ENCODE peak calls at places on chromosomes 16 and 17, in eight cellular contexts. V is cardiac fibroblast, Z is fibroblast of pulmonary artery, S is hepatic stellate cell, M is lower leg skin, D is fibroblast of the conjunctiva, H is nephron progenitor cell, Y is iPS-NIHi11. B is an unnamed sample.
A peak's percentile ranks its signal among the peaks of the same experiment; 100 is the strongest.

GRCh38 chr17:75476274-75476673 is 19.8 kb downstream of the TMEM94 start:
- DNase-seq in V (peak; percentile 33), H (no peak), Y (no peak), S (peak; percentile 77), M (no peak), Z (peak; percentile 50), D (no peak), B (no peak)

GRCh38 chr17:28948342-28948741 is 3.0 kb downstream of the PHF12 start:
- DNase-seq in M (peak; percentile 34), S (no peak), Y (no peak), Z (no peak), H (no peak), D (no peak), V (no peak), B (no peak)

GRCh38 chr17:80168371-80168770 is 1.5 kb upstream of the CARD14 start:
- DNase-seq in D (no peak), Z (peak; percentile 32), S (no peak), V (no peak), M (no peak), H (no peak), Y (no peak), B (peak; percentile 65)

GRCh38 chr16:67104061-67104460 is 5.7 kb upstream of the PHAF1 start:
- DNase-seq in Y (peak; percentile 54), M (no peak), H (peak; percentile 15), S (peak; percentile 41), D (peak; percentile 9), Z (peak; percentile 43), V (peak; percentile 54), B (peak; percentile 46)

GRCh38 chr16:80711406-80711805 is 93.0 kb downstream of the CDYL2 start:
- DNase-seq in S (no peak), M (no peak), D (no peak), V (no peak), Z (no peak), Y (no peak), H (no peak), B (no peak)

GRCh38 chr16:82063456-82064082 is 28.5 kb downstream of the HSD17B2 start:
- DNase-seq in S (no peak), Y (no peak), M (peak; percentile 54), H (no peak), Z (no peak), D (no peak), V (peak; percentile 34), B (no peak)

GRCh38 chr16:53159781-53160436 is 105.1 kb downstream of the CHD9 start:
- DNase-seq in V (peak; percentile 77), H (peak; percentile 17), Z (peak; percentile 75), Y (peak; percentile 39), M (no peak), S (peak; percentile 27), D (peak; percentile 31), B (peak; percentile 75)

GRCh38 chr17:83024205-83024971 is 55.0 kb upstream of the METRNL start:
- DNase-seq in Z (no peak), V (no peak), Y (no peak), S (no peak), D (no peak), M (no peak), H (no peak), B (no peak)

GRCh38 chr17:73201215-73202069 is 8.6 kb downstream of the COG1 start:
- DNase-seq in Y (no peak), S (no peak), M (no peak), Z (no peak), V (no peak), H (no peak), D (no peak), B (no peak)

GRCh38 chr17:40534431-40535189 is 30.7 kb downstream of the CCR7 start:
- DNase-seq in H (no peak), S (no peak), Y (no peak), V (no peak), Z (no peak), D (no peak), M (no peak), B (no peak)

GRCh38 chr17:43882761-43883415 is 24.4 kb downstream of the MPP2 start:
- DNase-seq in M (no peak), Y (no peak), D (no peak), H (no peak), S (no peak), V (no peak), Z (no peak), B (no peak)

GRCh38 chr17:81309140-81309858 is 14.2 kb upstream of the SLC38A10 start:
- DNase-seq in S (peak; percentile 94), Z (peak; percentile 56), Y (peak; percentile 86), D (no peak), M (peak; percentile 99), H (peak; percentile 73), V (peak; percentile 73), B (peak; percentile 96)

GRCh38 chr17:57284984-57285646 is 28.8 kb downstream of the MSI2 start:
- DNase-seq in D (no peak), V (no peak), H (no peak), S (no peak), M (no peak), Y (peak; percentile 48), Z (no peak), B (peak; percentile 14)

GRCh38 chr17:64019486-64020067 is 856 bp downstream of the ICAM2 start:
- DNase-seq in H (no peak), S (no peak), M (peak; percentile 45), Z (no peak), D (no peak), Y (no peak), V (no peak), B (no peak)

GRCh38 chr16:67926181-67926742 is 5.4 kb downstream of the CTRL start:
- DNase-seq in M (peak; percentile 86), Y (peak; percentile 55), D (no peak), H (no peak), S (peak; percentile 78), V (peak; percentile 63), Z (no peak), B (peak; percentile 39)

GRCh38 chr17:44733753-44734152 is 25.0 kb upstream of the ADAM11 start:
- DNase-seq in Y (peak; percentile 72), M (no peak), Z (peak; percentile 17), D (no peak), V (peak; percentile 8), H (peak; percentile 32), S (no peak), B (peak; percentile 36)

GRCh38 chr16:29806096-29806579 is at the start of gene MAZ:
- DNase-seq in H (peak; percentile 78), D (no peak), Z (peak; percentile 94), M (no peak), Y (no peak), S (peak; percentile 89), V (peak; percentile 93), B (no peak)

GRCh38 chr16:67236551-67237395 is 9.8 kb downstream of the TMEM208 start:
- DNase-seq in S (peak; percentile 69), M (no peak), D (peak; percentile 31), Y (peak; percentile 98), H (peak; percentile 77), Z (peak; percentile 46), V (peak; percentile 65), B (peak; percentile 80)

GRCh38 chr16:878071-878784 is 77.7 kb upstream of the GNG13 start:
- DNase-seq in H (peak; percentile 57), Y (peak; percentile 78), D (no peak), Z (no peak), M (no peak), S (no peak), V (no peak), B (no peak)

GRCh38 chr17:83106913-83107655 is 27.7 kb downstream of the METRNL start:
- DNase-seq in M (no peak), Y (no peak), D (no peak), S (no peak), Z (no peak), V (no peak), H (no peak), B (no peak)

GRCh38 chr16:68732741-68733399 is 4.2 kb upstream of the CDH1 start:
- DNase-seq in Z (no peak), M (no peak), S (no peak), D (no peak), V (no peak), H (no peak), Y (no peak), B (no peak)

GRCh38 chr16:57576429-57576870 is 34.0 kb downstream of the ADGRG5 start:
- DNase-seq in Z (peak; percentile 78), Y (peak; percentile 87), H (peak; percentile 86), M (peak; percentile 95), D (peak; percentile 41), V (peak; percentile 75), S (peak; percentile 72), B (peak; percentile 71)

GRCh38 chr17:79298801-79299200 is 224.2 kb downstream of the ENGASE start:
- DNase-seq in S (no peak), M (no peak), H (no peak), V (no peak), D (no peak), Z (no peak), Y (no peak), B (no peak)

B was measured in SJCRH30.